ENCODE peak calls at places on chromosomes 13 and 19, in nine cellular contexts. O is ascending aorta, V is heart right ventricle, E is colonic mucosa, Q is esophagus squamous epithelium, P is mucosa of descending colon, I is prostate gland, F is foreskin fibroblast, L is fibroblast of villous mesenchyme. B is an unnamed sample.

GRCh38 chr13:21556051-21556450 is 47.9 kb downstream of the MICU2 start:
- DNase-seq in L (peak), Q (no peak), I (no peak), F (no peak), E (no peak), V (no peak), O (no peak), P (no peak), B (no peak)

GRCh38 chr13:91609353-91609752 is 210.9 kb downstream of the GPC5 start:
- DNase-seq in P (no peak), F (no peak), L (no peak), V (no peak), Q (no peak), I (no peak), E (no peak), O (no peak), B (no peak)

GRCh38 chr13:75792526-75793187 is 156.5 kb downstream of the LMO7 start:
- DNase-seq in L (peak), Q (no peak), E (no peak), I (no peak), V (no peak), O (no peak), P (no peak), F (no peak), B (no peak)

GRCh38 chr19:16325671-16326400 is 1.2 kb downstream of the KLF2 start:
- DNase-seq in V (peak), Q (no peak), O (no peak), I (no peak), L (no peak), P (no peak), F (no peak), E (peak), B (no peak)

GRCh38 chr19:10603873-10604459 is 16.9 kb upstream of the AP1M2 start:
- DNase-seq in E (no peak), F (no peak), P (no peak), V (no peak), O (no peak), I (no peak), Q (no peak), L (peak), B (no peak)

GRCh38 chr13:99356216-99357089 is 49.3 kb upstream of the GPR183 start:
- DNase-seq in I (no peak), L (peak), P (peak), F (no peak), Q (no peak), O (no peak), E (no peak), V (peak), B (no peak)

GRCh38 chr13:24605923-24606372 is 74.3 kb upstream of the ATP12A start:
- DNase-seq in E (no peak), Q (no peak), V (no peak), O (no peak), P (no peak), F (no peak), I (no peak), L (peak), B (no peak)

GRCh38 chr13:72431981-72432617 is 295.3 kb downstream of the MZT1 start:
- DNase-seq in P (no peak), F (no peak), I (no peak), L (no peak), V (no peak), O (no peak), E (no peak), Q (no peak), B (no peak)

GRCh38 chr19:14554382-14554812 is 17.5 kb downstream of the NDUFB7 start:
- DNase-seq in E (peak), I (peak), F (no peak), L (no peak), Q (no peak), P (peak), O (no peak), V (no peak), B (no peak)

GRCh38 chr19:13764101-13764807 is at the start of gene MRI1:
- DNase-seq in L (peak), Q (no peak), F (peak), V (peak), E (peak), I (peak), P (peak), O (no peak), B (no peak)

GRCh38 chr19:49150106-49150943 is 4.9 kb downstream of the HRC start:
- DNase-seq in O (no peak), V (peak), L (peak), E (peak), Q (no peak), I (peak), P (peak), F (peak), B (no peak)

GRCh38 chr13:94173312-94173854 is 306.1 kb downstream of the DCT start:
- DNase-seq in O (no peak), V (no peak), Q (no peak), I (no peak), P (no peak), L (peak), E (no peak), F (no peak), B (no peak)

GRCh38 chr19:7013678-7014077 is 7.6 kb downstream of the MBD3L2B start:
- DNase-seq in O (no peak), L (no peak), E (peak), Q (no peak), F (no peak), I (no peak), P (no peak), V (no peak), B (no peak)

GRCh38 chr19:58558066-58558622 is at the start of gene UBE2M:
- DNase-seq in V (peak), Q (no peak), P (peak), F (no peak), I (peak), E (peak), L (peak), O (no peak), B (no peak)

GRCh38 chr19:28727133-28727834 is 485.7 kb downstream of the UQCRFS1 start:
- DNase-seq in Q (no peak), L (no peak), E (no peak), V (peak), I (no peak), F (peak), O (no peak), P (peak), B (no peak)

GRCh38 chr19:19742773-19743172 is 9.9 kb upstream of the ZNF14 start:
- DNase-seq in E (no peak), F (no peak), V (no peak), L (no peak), Q (no peak), I (no peak), O (no peak), P (no peak), B (no peak)

GRCh38 chr19:39139305-39140194 is 14.0 kb downstream of the PAK4 start:
- DNase-seq in V (no peak), Q (no peak), L (no peak), F (no peak), I (no peak), E (no peak), O (no peak), P (no peak), B (no peak)

GRCh38 chr13:43388282-43389034 is 365.1 kb downstream of the DNAJC15 start:
- DNase-seq in L (no peak), I (no peak), O (no peak), F (no peak), P (no peak), Q (no peak), E (no peak), V (no peak), B (no peak)

GRCh38 chr13:24184265-24184841 is 23.8 kb downstream of the SPATA13 start:
- DNase-seq in F (no peak), P (peak), V (no peak), L (no peak), E (peak), O (no peak), I (no peak), Q (no peak), B (no peak)

GRCh38 chr13:43119206-43119605 is 95.8 kb downstream of the DNAJC15 start:
- DNase-seq in V (no peak), O (no peak), E (no peak), P (no peak), F (no peak), I (no peak), Q (no peak), L (no peak), B (no peak)

GRCh38 chr19:18741566-18742121 is 49.5 kb downstream of the COMP start:
- DNase-seq in E (peak), F (no peak), L (no peak), O (no peak), P (peak), Q (no peak), I (peak), V (no peak), B (no peak)

GRCh38 chr13:40666058-40666904 is at the start of gene FOXO1:
- DNase-seq in Q (peak), P (peak), O (peak), I (peak), E (peak), V (peak), F (peak), L (peak), B (no peak)

GRCh38 chr19:6668696-6669095 is 1.3 kb downstream of the TNFSF14 start:
- DNase-seq in O (no peak), F (no peak), I (no peak), Q (no peak), V (no peak), L (no peak), E (no peak), P (no peak), B (no peak)

GRCh38 chr19:39413903-39414608 is 1.6 kb downstream of the PLEKHG2 start:
- DNase-seq in Q (no peak), I (no peak), L (peak), F (no peak), E (peak), O (no peak), P (peak), V (peak), B (no peak)

GRCh38 chr13:66778461-66778860 is 451.7 kb downstream of the PCDH9 start:
- DNase-seq in O (no peak), F (no peak), V (no peak), P (no peak), L (peak), I (no peak), E (no peak), Q (no peak), B (no peak)

GRCh38 chr13:99709134-99709533 is 207.9 kb downstream of the TM9SF2 start:
- DNase-seq in V (no peak), O (no peak), E (no peak), Q (no peak), P (no peak), I (no peak), F (no peak), L (no peak), B (no peak)

GRCh38 chr13:45704211-45704739 is 2.2 kb downstream of the CBY2 start:
- DNase-seq in O (no peak), L (no peak), V (no peak), I (no peak), F (no peak), Q (no peak), P (no peak), E (no peak), B (no peak)

GRCh38 chr13:45702088-45702487 is at the start of gene CBY2:
- DNase-seq in O (no peak), P (no peak), E (no peak), F (no peak), L (no peak), I (no peak), V (no peak), Q (no peak), B (no peak)

GRCh38 chr13:45705145-45705695 is 3.1 kb downstream of the CBY2 start:
- DNase-seq in I (no peak), F (no peak), Q (no peak), O (no peak), P (no peak), E (no peak), V (no peak), L (no peak), B (no peak)

GRCh38 chr13:45702869-45703391 is 810 bp downstream of the CBY2 start:
- DNase-seq in F (no peak), L (no peak), P (no peak), O (no peak), V (no peak), E (no peak), Q (no peak), I (no peak), B (no peak)

GRCh38 chr13:45700971-45701900 is 884 bp upstream of the CBY2 start:
- DNase-seq in O (no peak), I (no peak), L (no peak), E (no peak), Q (no peak), F (no peak), P (peak), V (no peak), B (peak)
- TF ChIP-seq CTCF in O (no peak), I (no peak), L (no peak), E (no peak), Q (no peak), F (no peak), P (no peak), V (no peak), B (peak)

GRCh38 chr13:23160241-23161175 is 20.3 kb upstream of the SGCG start:
- DNase-seq in L (no peak), V (no peak), P (no peak), O (no peak), Q (no peak), I (no peak), F (no peak), E (no peak), B (no peak)
- H3K4me3 ChIP-seq in L (no peak), V (peak), P (no peak), O (peak), Q (peak), I (peak), F (peak), E (no peak), B (no peak)

GRCh38 chr19:3653865-3654513 is 27.4 kb upstream of the CACTIN start:
- DNase-seq in F (no peak), P (no peak), V (no peak), Q (no peak), I (no peak), L (no peak), O (no peak), E (no peak), B (no peak)
- TF ChIP-seq CTCF in F (no peak), P (no peak), V (no peak), Q (no peak), I (no peak), L (peak), O (no peak), E (no peak), B (no peak)

DNA sequence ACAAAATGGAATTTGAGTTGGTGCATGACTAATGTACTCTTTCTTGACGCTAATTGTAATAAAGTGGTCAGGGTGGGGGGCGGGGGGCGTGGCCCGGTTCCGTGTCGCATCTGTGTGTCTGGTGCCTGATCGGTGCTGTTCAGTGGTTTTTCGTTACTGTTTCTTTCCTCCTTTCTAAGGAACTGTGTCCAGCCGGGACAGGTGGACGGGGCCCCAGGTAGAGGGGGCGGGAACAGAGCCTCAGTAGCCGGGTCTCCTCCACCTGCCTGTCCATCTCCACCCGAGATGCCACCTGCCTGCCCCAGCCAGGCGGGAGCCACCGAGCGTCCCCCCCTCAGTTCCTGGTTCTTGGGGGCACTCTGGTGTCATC is 26.3 kb downstream of the ONECUT3 start:
- DNase-seq in F (no peak), L (no peak), Q (no peak), E (no peak), I (no peak), P (no peak), V (no peak), O (no peak), B (no peak)
- H3K4me3 ChIP-seq in F (no peak), L (no peak), Q (no peak), E (no peak), I (no peak), P (no peak), V (no peak), O (no peak), B (no peak)

DNA sequence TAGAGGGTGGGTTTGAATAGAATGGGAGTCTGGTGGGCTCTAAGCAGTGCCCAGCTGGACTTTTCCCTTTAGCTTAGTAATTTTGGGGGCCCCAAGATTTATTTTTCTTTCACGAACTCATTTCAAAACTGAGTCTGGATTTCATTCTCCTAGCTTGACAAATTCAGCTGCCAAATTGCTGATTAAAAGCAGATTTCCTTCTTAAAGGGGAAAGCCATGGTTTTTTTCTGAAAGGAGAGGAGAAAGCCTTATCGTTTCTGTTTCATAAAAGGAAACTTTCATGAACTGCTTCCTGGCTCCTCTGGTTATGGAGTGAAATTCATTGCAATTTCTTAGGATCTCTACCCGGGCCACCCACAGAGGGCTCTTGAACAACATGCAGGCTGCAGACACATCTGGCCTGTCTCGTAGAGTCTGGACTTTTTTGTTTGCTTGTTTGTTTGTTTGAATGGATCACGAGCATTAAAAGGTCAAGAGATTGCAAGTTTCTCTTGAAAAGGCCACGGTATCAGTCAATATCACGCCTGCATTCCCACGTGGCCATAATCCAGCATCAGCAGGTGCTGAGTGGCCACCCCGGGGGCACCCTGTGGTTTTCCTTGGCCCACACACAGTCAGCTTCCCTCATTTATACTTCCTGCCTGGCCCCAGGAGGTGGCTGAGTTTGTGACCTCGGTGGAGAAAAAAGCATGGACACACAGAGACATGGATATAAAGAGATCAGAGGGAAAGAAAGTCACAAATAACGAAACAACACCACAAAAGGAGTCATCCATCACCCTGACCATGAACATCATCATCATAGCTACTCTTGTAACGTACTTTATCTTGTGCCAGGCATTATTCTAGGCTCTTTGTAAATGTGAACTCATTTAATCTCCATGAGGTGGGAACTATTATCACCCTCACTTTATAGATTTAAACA is 10.5 kb upstream of the KLK4 start:
- DNase-seq in F (no peak), E (no peak), V (no peak), O (no peak), Q (no peak), P (no peak), L (no peak), I (no peak), B (no peak)
- TF ChIP-seq CTCF in F (no peak), E (no peak), V (no peak), O (no peak), Q (no peak), P (no peak), L (no peak), I (no peak), B (no peak)